ENCODE peak calls at places on chromosome 4, in six cellular contexts. D is ovary, P is transverse colon, Y is AG09309, C is psoas muscle, X is epithelial cell of esophagus. J is an unnamed sample.

GRCh38 chr4:84691170-84691691 is 108.3 kb downstream of the CDS1 start:
- DNase-seq in D (no peak), P (no peak), Y (peak), C (no peak), X (peak), J (peak)

GRCh38 chr4:2818351-2818939 is 25.2 kb upstream of the ADD1 start:
- DNase-seq in D (peak), P (no peak), Y (no peak), C (peak), X (no peak), J (no peak)

GRCh38 chr4:127049506-127049905 is 583.3 kb upstream of the INTU start:
- DNase-seq in D (no peak), P (no peak), Y (no peak), C (no peak), X (peak), J (no peak)

GRCh38 chr4:1330761-1331590 is 16.0 kb upstream of the UVSSA start:
- DNase-seq in D (no peak), P (no peak), Y (no peak), C (no peak), X (no peak), J (no peak)

GRCh38 chr4:83921124-83921523 is 385.2 kb downstream of the GPAT3 start:
- DNase-seq in D (no peak), P (no peak), Y (no peak), C (no peak), X (no peak), J (no peak)

GRCh38 chr4:47413515-47413914 is 50.0 kb downstream of the COMMD8 start:
- DNase-seq in D (no peak), P (no peak), Y (no peak), C (no peak), X (no peak), J (no peak)

GRCh38 chr4:677431-678293 is 3.3 kb downstream of the MYL5 start:
- DNase-seq in D (no peak), P (peak), Y (no peak), C (peak), X (peak), J (no peak)

GRCh38 chr4:137981277-137981676 is 260.9 kb downstream of the SLC7A11 start:
- DNase-seq in D (no peak), P (no peak), Y (no peak), C (no peak), X (peak), J (no peak)

GRCh38 chr4:129344058-129344457 is 248.1 kb downstream of the C4orf33 start:
- DNase-seq in D (no peak), P (peak), Y (no peak), C (no peak), X (peak), J (no peak)

GRCh38 chr4:187992971-187993370 is 2.6 kb upstream of the ZFP42 start:
- DNase-seq in D (no peak), P (no peak), Y (no peak), C (no peak), X (no peak), J (no peak)

GRCh38 chr4:6576932-6577331 is 1.9 kb downstream of the MAN2B2 start:
- DNase-seq in D (no peak), P (no peak), Y (no peak), C (no peak), X (no peak), J (no peak)

GRCh38 chr4:20625460-20625859 is 74.8 kb upstream of the PACRGL start:
- DNase-seq in D (no peak), P (peak), Y (no peak), C (no peak), X (peak), J (no peak)

GRCh38 chr4:113303315-113303714 is 253.9 kb downstream of the ANK2 start:
- DNase-seq in D (no peak), P (no peak), Y (no peak), C (no peak), X (no peak), J (no peak)

GRCh38 chr4:107131295-107131694 is 95.2 kb upstream of the DKK2 start:
- DNase-seq in D (no peak), P (no peak), Y (no peak), C (no peak), X (peak), J (no peak)

GRCh38 chr4:167779864-167780263 is 312.5 kb upstream of the ANXA10 start:
- DNase-seq in D (no peak), P (no peak), Y (no peak), C (no peak), X (no peak), J (no peak)

GRCh38 chr4:40719008-40719623 is 30.6 kb upstream of the NSUN7 start:
- DNase-seq in D (no peak), P (no peak), Y (peak), C (no peak), X (peak), J (no peak)

GRCh38 chr4:150591284-150591874 is 9.4 kb downstream of the MAB21L2 start:
- DNase-seq in D (no peak), P (no peak), Y (no peak), C (no peak), X (no peak), J (no peak)

GRCh38 chr4:25367004-25367621 is 9.9 kb upstream of the ANAPC4 start:
- DNase-seq in D (no peak), P (no peak), Y (peak), C (no peak), X (peak), J (no peak)

GRCh38 chr4:108001540-108001939 is 11.9 kb downstream of the HADH start:
- DNase-seq in D (no peak), P (no peak), Y (no peak), C (no peak), X (peak), J (no peak)

GRCh38 chr4:103429283-103429682 is 231.1 kb upstream of the CENPE start:
- DNase-seq in D (no peak), P (no peak), Y (no peak), C (no peak), X (no peak), J (no peak)
- TF ChIP-seq CTCF in D (no peak), P (no peak), Y (no peak), C (no peak), X (no peak), J (no peak)

GRCh38 chr4:155666701-155667537 is at the start of gene GUCY1A1:
- DNase-seq in D (peak), P (peak), Y (no peak), C (peak), X (peak), J (no peak)
- H3K4me3 ChIP-seq in D (peak), P (peak), Y (peak), C (peak), X (peak), J (peak)

GRCh38 chr4:59994118-59994517 is 1206.0 kb upstream of the ADGRL3 start:
- DNase-seq in D (no peak), P (no peak), Y (no peak), C (no peak), X (no peak), J (no peak)
- TF ChIP-seq CTCF in D (no peak), P (no peak), Y (no peak), C (no peak), X (no peak), J (no peak)

GRCh38 chr4:41930139-41930831 is 4.9 kb upstream of the TMEM33 start:
- DNase-seq in D (no peak), P (no peak), Y (no peak), C (no peak), X (no peak), J (no peak)
- H3K4me3 ChIP-seq in D (no peak), P (no peak), Y (no peak), C (no peak), X (no peak), J (no peak)

GRCh38 chr4:147408189-147408588 is 72.7 kb upstream of the EDNRA start:
- DNase-seq in D (peak), P (no peak), Y (no peak), C (no peak), X (no peak), J (no peak)

GRCh38 chr4:147409350-147409749 is 71.5 kb upstream of the EDNRA start:
- DNase-seq in D (peak), P (no peak), Y (no peak), C (no peak), X (peak), J (no peak)

GRCh38 chr4:147407261-147408045 is 73.4 kb upstream of the EDNRA start:
- DNase-seq in D (peak), P (no peak), Y (no peak), C (no peak), X (no peak), J (no peak)
- TF ChIP-seq CTCF in D (no peak), P (no peak), Y (peak), C (no peak), X (peak), J (peak)

GRCh38 chr4:184310881-184311709 is 93.4 kb upstream of the ENPP6 start:
- DNase-seq in D (no peak), P (peak), Y (no peak), C (peak), X (no peak), J (no peak)

GRCh38 chr4:184312126-184312525 is 94.5 kb upstream of the ENPP6 start:
- DNase-seq in D (no peak), P (no peak), Y (no peak), C (no peak), X (no peak), J (no peak)

GRCh38 chr4:184309241-184310170 is 91.8 kb upstream of the ENPP6 start:
- DNase-seq in D (no peak), P (no peak), Y (no peak), C (no peak), X (no peak), J (no peak)

GRCh38 chr4:184313058-184313709 is 95.5 kb upstream of the ENPP6 start:
- DNase-seq in D (no peak), P (no peak), Y (no peak), C (no peak), X (no peak), J (no peak)

GRCh38 chr4:184310171-184310567 is 92.5 kb upstream of the ENPP6 start:
- DNase-seq in D (no peak), P (peak), Y (no peak), C (peak), X (peak), J (no peak)
- H3K4me3 ChIP-seq in D (no peak), P (no peak), Y (no peak), C (no peak), X (no peak), J (no peak)

DNA sequence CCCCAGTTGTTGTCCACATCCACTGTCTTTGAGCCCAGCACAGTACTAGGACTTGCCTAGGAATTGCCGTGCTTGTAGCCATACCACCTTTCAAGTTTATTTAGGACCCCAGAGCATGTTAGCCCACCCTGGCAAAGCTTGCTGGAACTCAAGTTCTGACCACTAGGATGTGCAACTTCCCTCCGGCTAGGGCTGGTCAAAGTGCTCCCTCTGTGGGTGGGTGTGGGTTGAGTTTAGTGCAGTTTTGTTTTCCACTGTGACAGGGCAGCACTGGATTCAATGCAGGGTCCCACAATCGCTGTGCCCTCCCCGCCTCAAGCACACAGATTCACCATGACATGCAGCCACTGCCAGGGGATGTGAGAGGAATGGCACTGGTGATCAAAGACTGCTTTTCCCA is 96.0 kb downstream of the RASGEF1B start:
- DNase-seq in D (no peak), P (no peak), Y (no peak), C (no peak), X (no peak), J (no peak)
- TF ChIP-seq CTCF in D (no peak), P (no peak), Y (no peak), C (no peak), X (no peak), J (no peak)

GRCh38 chr4:140097572-140097971 is 56.4 kb downstream of the MAML3 start:
- DNase-seq in D (no peak), P (no peak), Y (no peak), C (no peak), X (peak), J (no peak)

GRCh38 chr4:140100771-140101170 is 53.2 kb downstream of the MAML3 start:
- DNase-seq in D (no peak), P (no peak), Y (no peak), C (no peak), X (no peak), J (no peak)

GRCh38 chr4:140098481-140099132 is 55.4 kb downstream of the MAML3 start:
- DNase-seq in D (no peak), P (no peak), Y (no peak), C (no peak), X (peak), J (no peak)

GRCh38 chr4:140102406-140102805 is 51.6 kb downstream of the MAML3 start:
- DNase-seq in D (no peak), P (no peak), Y (no peak), C (no peak), X (peak), J (no peak)

DNA sequence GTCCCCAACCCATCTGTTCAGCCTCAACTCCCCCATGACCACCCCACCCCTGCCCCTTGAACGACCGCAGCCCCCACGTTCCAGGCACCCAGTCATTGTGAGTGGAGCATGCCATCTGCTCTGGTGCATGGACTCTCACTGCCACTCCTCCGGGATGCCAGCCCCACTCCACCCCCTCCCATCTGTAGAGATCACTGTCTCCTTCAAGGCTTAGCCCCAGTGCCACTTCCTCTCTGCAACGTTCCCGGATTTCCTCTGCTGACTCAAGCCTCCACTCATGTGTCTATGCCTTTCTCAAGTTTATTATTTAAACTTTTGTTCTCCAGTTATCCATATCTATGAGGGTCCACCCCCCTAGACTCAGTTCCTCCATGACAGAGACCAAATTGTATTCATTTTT is 54.0 kb downstream of the MAML3 start:
- DNase-seq in D (no peak), P (peak), Y (no peak), C (peak), X (no peak), J (no peak)
- H3K4me3 ChIP-seq in D (no peak), P (no peak), Y (no peak), C (no peak), X (no peak), J (no peak)

J was measured in AG04449.